ENCODE peak calls at places on chromosomes 2 and 18, in seven cellular contexts. One of them, this sample, is unnamed.

GRCh38 chr2:234091883-234092282 is 41.4 kb downstream of the SPP2 start:
- DNase-seq in HepG2: no peak
- DNase-seq in SK-N-SH: no peak
- DNase-seq in GM12878: no peak
- DNase-seq in K562: no peak
- DNase-seq in HCT116: no peak
- DNase-seq in H1: no peak
- DNase-seq in this sample: no peak

GRCh38 chr2:219045937-219046550 is 4.7 kb upstream of the CFAP65 start:
- DNase-seq in HepG2: no peak
- DNase-seq in SK-N-SH: no peak
- DNase-seq in GM12878: no peak
- DNase-seq in K562: peak; percentile 42
- DNase-seq in HCT116: no peak
- DNase-seq in H1: peak; percentile 82
- DNase-seq in this sample: peak; percentile 54

GRCh38 chr2:239113164-239113563 is 265.3 kb downstream of the TWIST2 start:
- DNase-seq in HepG2: peak; percentile 17
- DNase-seq in SK-N-SH: no peak
- DNase-seq in GM12878: no peak
- DNase-seq in K562: peak; percentile 37
- DNase-seq in HCT116: no peak
- DNase-seq in H1: no peak
- DNase-seq in this sample: no peak

GRCh38 chr2:104493698-104494097 is 360.2 kb upstream of the POU3F3 start:
- DNase-seq in HepG2: no peak
- DNase-seq in SK-N-SH: no peak
- DNase-seq in GM12878: no peak
- DNase-seq in K562: no peak
- DNase-seq in HCT116: no peak
- DNase-seq in H1: no peak
- DNase-seq in this sample: no peak

GRCh38 chr2:136068828-136069227 is 49.1 kb downstream of the CXCR4 start:
- DNase-seq in HepG2: no peak
- DNase-seq in SK-N-SH: no peak
- DNase-seq in GM12878: no peak
- DNase-seq in K562: no peak
- DNase-seq in HCT116: no peak
- DNase-seq in H1: no peak
- DNase-seq in this sample: no peak

GRCh38 chr2:12982149-12982584 is 265.4 kb downstream of the TRIB2 start:
- DNase-seq in HepG2: no peak
- DNase-seq in SK-N-SH: peak; percentile 47
- DNase-seq in GM12878: no peak
- DNase-seq in K562: no peak
- DNase-seq in HCT116: no peak
- DNase-seq in H1: no peak
- DNase-seq in this sample: no peak

GRCh38 chr2:196479350-196479749 is 160.2 kb upstream of the CCDC150 start:
- DNase-seq in HepG2: no peak
- DNase-seq in SK-N-SH: no peak
- DNase-seq in GM12878: no peak
- DNase-seq in K562: no peak
- DNase-seq in HCT116: no peak
- DNase-seq in H1: no peak
- DNase-seq in this sample: no peak

GRCh38 chr18:48918156-48918555 is 32.6 kb downstream of the SMAD7 start:
- DNase-seq in HepG2: no peak
- DNase-seq in SK-N-SH: no peak
- DNase-seq in GM12878: no peak
- DNase-seq in K562: no peak
- DNase-seq in HCT116: no peak
- DNase-seq in H1: no peak
- DNase-seq in this sample: no peak

GRCh38 chr2:129744649-129745048 is 234.8 kb upstream of the RAB6C start:
- DNase-seq in HepG2: no peak
- DNase-seq in SK-N-SH: no peak
- DNase-seq in GM12878: no peak
- DNase-seq in K562: no peak
- DNase-seq in HCT116: no peak
- DNase-seq in H1: no peak
- DNase-seq in this sample: no peak

GRCh38 chr18:21538230-21538629 is 62.3 kb downstream of the ESCO1 start:
- DNase-seq in HepG2: no peak
- DNase-seq in SK-N-SH: no peak
- DNase-seq in GM12878: no peak
- DNase-seq in K562: no peak
- DNase-seq in HCT116: no peak
- DNase-seq in H1: no peak
- DNase-seq in this sample: no peak

GRCh38 chr2:239014897-239015768 is 167.2 kb downstream of the TWIST2 start:
- DNase-seq in HepG2: no peak
- DNase-seq in SK-N-SH: no peak
- DNase-seq in GM12878: no peak
- DNase-seq in K562: no peak
- DNase-seq in HCT116: no peak
- DNase-seq in H1: no peak
- DNase-seq in this sample: no peak

GRCh38 chr2:239729681-239730566 is 295.2 kb downstream of the NDUFA10 start:
- DNase-seq in HepG2: no peak
- DNase-seq in SK-N-SH: no peak
- DNase-seq in GM12878: no peak
- DNase-seq in K562: no peak
- DNase-seq in HCT116: no peak
- DNase-seq in H1: no peak
- DNase-seq in this sample: no peak

GRCh38 chr2:184685999-184686841 is 87.9 kb downstream of the ZNF804A start:
- DNase-seq in HepG2: no peak
- DNase-seq in SK-N-SH: no peak
- DNase-seq in GM12878: no peak
- DNase-seq in K562: no peak
- DNase-seq in HCT116: no peak
- DNase-seq in H1: no peak
- DNase-seq in this sample: no peak

GRCh38 chr2:168841445-168841844 is 39.0 kb downstream of the NOSTRIN start:
- DNase-seq in HepG2: no peak
- DNase-seq in SK-N-SH: no peak
- DNase-seq in GM12878: no peak
- DNase-seq in K562: no peak
- DNase-seq in HCT116: no peak
- DNase-seq in H1: no peak
- DNase-seq in this sample: no peak

GRCh38 chr2:212723226-212723625 is 184.6 kb upstream of the ERBB4 start:
- DNase-seq in HepG2: no peak
- DNase-seq in SK-N-SH: no peak
- DNase-seq in GM12878: no peak
- DNase-seq in K562: no peak
- DNase-seq in HCT116: no peak
- DNase-seq in H1: no peak
- DNase-seq in this sample: no peak

GRCh38 chr2:237708491-237708890 is 81.1 kb downstream of the LRRFIP1 start:
- DNase-seq in HepG2: no peak
- DNase-seq in SK-N-SH: no peak
- DNase-seq in GM12878: no peak
- DNase-seq in K562: no peak
- DNase-seq in HCT116: no peak
- DNase-seq in H1: no peak
- DNase-seq in this sample: no peak

GRCh38 chr2:3807853-3808252 is 104.5 kb downstream of the DCDC2C start:
- DNase-seq in HepG2: peak; percentile 12
- DNase-seq in SK-N-SH: no peak
- DNase-seq in GM12878: no peak
- DNase-seq in K562: no peak
- DNase-seq in HCT116: no peak
- DNase-seq in H1: no peak
- DNase-seq in this sample: no peak

GRCh38 chr2:219060821-219061791 is at the start of gene IHH:
- DNase-seq in HepG2: no peak
- DNase-seq in SK-N-SH: peak; percentile 81
- DNase-seq in GM12878: no peak
- DNase-seq in K562: no peak
- DNase-seq in HCT116: no peak
- DNase-seq in H1: peak; percentile 74
- DNase-seq in this sample: no peak

GRCh38 chr18:35182151-35182550 is 58.7 kb upstream of the ZNF397 start:
- DNase-seq in HepG2: no peak
- DNase-seq in SK-N-SH: no peak
- DNase-seq in GM12878: no peak
- DNase-seq in K562: no peak
- DNase-seq in HCT116: no peak
- DNase-seq in H1: no peak
- DNase-seq in this sample: no peak

GRCh38 chr2:224221455-224221913 is 180.4 kb downstream of the FAM124B start:
- DNase-seq in HepG2: no peak
- DNase-seq in SK-N-SH: no peak
- DNase-seq in GM12878: no peak
- DNase-seq in K562: no peak
- DNase-seq in HCT116: no peak
- DNase-seq in H1: no peak
- DNase-seq in this sample: peak; percentile 10

GRCh38 chr2:224220581-224221255 is 181.2 kb downstream of the FAM124B start:
- DNase-seq in HepG2: no peak
- DNase-seq in SK-N-SH: no peak
- DNase-seq in GM12878: no peak
- DNase-seq in K562: no peak
- DNase-seq in HCT116: no peak
- DNase-seq in H1: no peak
- DNase-seq in this sample: no peak

GRCh38 chr2:224219781-224220180 is 180.7 kb upstream of the SERPINE2 start:
- DNase-seq in HepG2: no peak
- DNase-seq in SK-N-SH: no peak
- DNase-seq in GM12878: no peak
- DNase-seq in K562: no peak
- DNase-seq in HCT116: no peak
- DNase-seq in H1: no peak
- DNase-seq in this sample: no peak

GRCh38 chr2:224217233-224217961 is 178.3 kb upstream of the SERPINE2 start:
- DNase-seq in HepG2: no peak
- DNase-seq in SK-N-SH: no peak
- DNase-seq in GM12878: no peak
- DNase-seq in K562: no peak
- DNase-seq in HCT116: no peak
- DNase-seq in H1: no peak
- DNase-seq in this sample: no peak

DNA sequence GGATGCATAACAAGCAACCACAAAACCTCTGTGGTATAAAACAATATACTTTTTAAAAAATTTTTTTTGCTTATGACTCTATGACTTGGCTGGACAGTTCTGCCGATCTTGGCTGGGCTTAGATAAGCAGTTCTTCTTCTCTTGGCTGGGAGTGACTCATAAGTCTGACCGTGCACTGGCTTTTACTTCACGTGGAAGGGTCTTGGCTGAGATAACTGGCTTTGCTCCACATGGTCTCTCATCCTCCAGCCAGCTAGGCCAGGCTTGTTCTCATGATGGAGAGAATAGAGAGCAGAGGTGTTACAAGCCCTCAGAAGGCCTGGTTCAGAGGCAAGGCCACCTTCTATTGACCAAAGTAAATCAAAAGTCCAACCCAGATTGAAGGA is 178.9 kb upstream of the SERPINE2 start:
- DNase-seq in HepG2: no peak
- DNase-seq in SK-N-SH: no peak
- DNase-seq in GM12878: no peak
- DNase-seq in K562: no peak
- DNase-seq in HCT116: no peak
- DNase-seq in H1: no peak
- DNase-seq in this sample: no peak
- TF ChIP-seq JUND in HepG2: no peak
- TF ChIP-seq JUND in SK-N-SH: no peak
- TF ChIP-seq JUND in GM12878: no peak
- TF ChIP-seq JUND in K562: no peak
- TF ChIP-seq JUND in HCT116: no peak
- TF ChIP-seq JUND in H1: no peak
- TF ChIP-seq JUND in this sample: no peak

GRCh38 chr2:51638811-51639210 is 606.9 kb upstream of the NRXN1 start:
- DNase-seq in HepG2: no peak
- DNase-seq in SK-N-SH: no peak
- DNase-seq in GM12878: no peak
- DNase-seq in K562: no peak
- DNase-seq in HCT116: no peak
- DNase-seq in H1: no peak
- DNase-seq in this sample: no peak
- TF ChIP-seq JUND in HepG2: no peak
- TF ChIP-seq JUND in SK-N-SH: no peak
- TF ChIP-seq JUND in GM12878: no peak
- TF ChIP-seq JUND in K562: no peak
- TF ChIP-seq JUND in HCT116: no peak
- TF ChIP-seq JUND in H1: no peak
- TF ChIP-seq JUND in this sample: no peak

GRCh38 chr18:12391487-12392136 is 14.6 kb upstream of the AFG3L2 start:
- DNase-seq in HepG2: peak; percentile 51
- DNase-seq in SK-N-SH: peak; percentile 79
- DNase-seq in GM12878: no peak
- DNase-seq in K562: peak; percentile 64
- DNase-seq in HCT116: peak; percentile 52
- DNase-seq in H1: no peak
- DNase-seq in this sample: no peak

GRCh38 chr18:12393510-12393909 is 14.2 kb upstream of the PRELID3A start:
- DNase-seq in HepG2: no peak
- DNase-seq in SK-N-SH: no peak
- DNase-seq in GM12878: no peak
- DNase-seq in K562: no peak
- DNase-seq in HCT116: no peak
- DNase-seq in H1: no peak
- DNase-seq in this sample: no peak

GRCh38 chr18:12384261-12384660 is 7.2 kb upstream of the AFG3L2 start:
- DNase-seq in HepG2: no peak
- DNase-seq in SK-N-SH: no peak
- DNase-seq in GM12878: no peak
- DNase-seq in K562: no peak
- DNase-seq in HCT116: no peak
- DNase-seq in H1: no peak
- DNase-seq in this sample: no peak

GRCh38 chr18:12393998-12394397 is 13.7 kb upstream of the PRELID3A start:
- DNase-seq in HepG2: peak; percentile 60
- DNase-seq in SK-N-SH: no peak
- DNase-seq in GM12878: no peak
- DNase-seq in K562: no peak
- DNase-seq in HCT116: no peak
- DNase-seq in H1: no peak
- DNase-seq in this sample: no peak

GRCh38 chr18:12388440-12388839 is 11.4 kb upstream of the AFG3L2 start:
- DNase-seq in HepG2: no peak
- DNase-seq in SK-N-SH: no peak
- DNase-seq in GM12878: no peak
- DNase-seq in K562: no peak
- DNase-seq in HCT116: no peak
- DNase-seq in H1: no peak
- DNase-seq in this sample: no peak
- TF ChIP-seq JUND in HepG2: no peak
- TF ChIP-seq JUND in SK-N-SH: no peak
- TF ChIP-seq JUND in GM12878: no peak
- TF ChIP-seq JUND in K562: no peak
- TF ChIP-seq JUND in HCT116: no peak
- TF ChIP-seq JUND in H1: no peak
- TF ChIP-seq JUND in this sample: no peak

DNA sequence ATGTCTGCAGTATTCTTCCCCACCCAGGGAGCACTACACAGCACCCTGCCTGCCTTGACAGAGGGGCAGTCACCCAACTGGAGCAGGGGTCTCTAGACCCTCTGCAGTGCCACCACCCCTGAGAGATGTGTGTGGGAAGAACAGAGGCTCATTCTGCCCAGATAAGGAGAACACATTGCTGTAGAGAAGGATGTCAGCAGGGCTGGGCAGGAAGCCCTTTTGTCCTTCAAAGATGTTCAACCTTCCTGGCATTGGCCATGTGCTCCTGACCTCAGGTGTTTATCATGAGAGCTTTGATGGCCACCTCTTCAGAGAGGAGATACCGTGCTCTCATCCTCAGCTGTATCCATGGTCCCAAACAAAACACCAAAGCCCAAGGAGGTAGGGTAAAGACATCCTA is 4.6 kb upstream of the TEX51 start:
- DNase-seq in HepG2: no peak
- DNase-seq in SK-N-SH: no peak
- DNase-seq in GM12878: no peak
- DNase-seq in K562: no peak
- DNase-seq in HCT116: no peak
- DNase-seq in H1: no peak
- DNase-seq in this sample: no peak
- TF ChIP-seq JUND in HepG2: no peak
- TF ChIP-seq JUND in SK-N-SH: no peak
- TF ChIP-seq JUND in GM12878: no peak
- TF ChIP-seq JUND in K562: no peak
- TF ChIP-seq JUND in HCT116: no peak
- TF ChIP-seq JUND in H1: no peak
- TF ChIP-seq JUND in this sample: no peak